ENCODE peak calls at places on chromosomes 1 and 21, in ten cellular contexts. One of them, this sample, is unnamed.

GRCh38 chr21:32687946-32688345 is 39.9 kb downstream of the SYNJ1 start:
- DNase-seq in heart left ventricle: no peak
- DNase-seq in A549: no peak
- DNase-seq in esophagus muscularis mucosa: no peak
- DNase-seq in tibial nerve: no peak
- DNase-seq in prostate gland: no peak
- DNase-seq in transverse colon: no peak
- DNase-seq in K562: peak
- DNase-seq in suprapubic skin: no peak
- DNase-seq in stomach: no peak
- DNase-seq in this sample: no peak

GRCh38 chr1:201481761-201482493 is 12.9 kb upstream of the PHLDA3 start:
- DNase-seq in heart left ventricle: peak
- DNase-seq in A549: peak
- DNase-seq in esophagus muscularis mucosa: peak
- DNase-seq in tibial nerve: peak
- DNase-seq in prostate gland: peak
- DNase-seq in transverse colon: peak
- DNase-seq in K562: peak
- DNase-seq in suprapubic skin: peak
- DNase-seq in stomach: peak
- DNase-seq in this sample: peak

GRCh38 chr1:145906954-145907755 is 2.7 kb downstream of the ITGA10 start:
- DNase-seq in heart left ventricle: no peak
- DNase-seq in A549: no peak
- DNase-seq in esophagus muscularis mucosa: no peak
- DNase-seq in tibial nerve: no peak
- DNase-seq in prostate gland: no peak
- DNase-seq in transverse colon: no peak
- DNase-seq in K562: no peak
- DNase-seq in suprapubic skin: no peak
- DNase-seq in stomach: no peak
- DNase-seq in this sample: no peak

GRCh38 chr1:224114787-224115175 is 870 bp downstream of the FBXO28 start:
- DNase-seq in heart left ventricle: no peak
- DNase-seq in A549: no peak
- DNase-seq in esophagus muscularis mucosa: no peak
- DNase-seq in tibial nerve: no peak
- DNase-seq in prostate gland: no peak
- DNase-seq in transverse colon: no peak
- DNase-seq in K562: no peak
- DNase-seq in suprapubic skin: no peak
- DNase-seq in stomach: no peak
- DNase-seq in this sample: no peak

GRCh38 chr1:211135342-211135950 is 1.5 kb upstream of the KCNH1 start:
- DNase-seq in heart left ventricle: no peak
- DNase-seq in A549: peak
- DNase-seq in esophagus muscularis mucosa: no peak
- DNase-seq in tibial nerve: no peak
- DNase-seq in prostate gland: no peak
- DNase-seq in transverse colon: no peak
- DNase-seq in K562: peak
- DNase-seq in suprapubic skin: no peak
- DNase-seq in stomach: no peak
- DNase-seq in this sample: peak

GRCh38 chr1:8976896-8977295 is 31.2 kb downstream of the CA6 start:
- DNase-seq in heart left ventricle: no peak
- DNase-seq in A549: no peak
- DNase-seq in esophagus muscularis mucosa: no peak
- DNase-seq in tibial nerve: no peak
- DNase-seq in prostate gland: no peak
- DNase-seq in transverse colon: peak
- DNase-seq in K562: no peak
- DNase-seq in suprapubic skin: no peak
- DNase-seq in stomach: no peak
- DNase-seq in this sample: no peak

GRCh38 chr1:213192026-213192425 is 141.0 kb downstream of the RPS6KC1 start:
- DNase-seq in heart left ventricle: no peak
- DNase-seq in A549: no peak
- DNase-seq in esophagus muscularis mucosa: no peak
- DNase-seq in tibial nerve: no peak
- DNase-seq in prostate gland: no peak
- DNase-seq in transverse colon: no peak
- DNase-seq in K562: no peak
- DNase-seq in suprapubic skin: no peak
- DNase-seq in stomach: no peak
- DNase-seq in this sample: no peak

GRCh38 chr1:230070321-230071208 is 3.5 kb downstream of the GALNT2 start:
- DNase-seq in heart left ventricle: no peak
- DNase-seq in A549: no peak
- DNase-seq in esophagus muscularis mucosa: no peak
- DNase-seq in tibial nerve: no peak
- DNase-seq in prostate gland: no peak
- DNase-seq in transverse colon: no peak
- DNase-seq in K562: no peak
- DNase-seq in suprapubic skin: no peak
- DNase-seq in stomach: no peak
- DNase-seq in this sample: no peak

GRCh38 chr1:88740784-88741183 is 56.7 kb downstream of the PKN2 start:
- DNase-seq in heart left ventricle: no peak
- DNase-seq in A549: no peak
- DNase-seq in esophagus muscularis mucosa: no peak
- DNase-seq in tibial nerve: no peak
- DNase-seq in prostate gland: no peak
- DNase-seq in transverse colon: no peak
- DNase-seq in K562: no peak
- DNase-seq in suprapubic skin: no peak
- DNase-seq in stomach: no peak
- DNase-seq in this sample: no peak

GRCh38 chr1:64425521-64425920 is 44.4 kb upstream of the CACHD1 start:
- DNase-seq in heart left ventricle: no peak
- DNase-seq in A549: no peak
- DNase-seq in esophagus muscularis mucosa: no peak
- DNase-seq in tibial nerve: no peak
- DNase-seq in prostate gland: no peak
- DNase-seq in transverse colon: no peak
- DNase-seq in K562: no peak
- DNase-seq in suprapubic skin: no peak
- DNase-seq in stomach: no peak
- DNase-seq in this sample: no peak

DNA sequence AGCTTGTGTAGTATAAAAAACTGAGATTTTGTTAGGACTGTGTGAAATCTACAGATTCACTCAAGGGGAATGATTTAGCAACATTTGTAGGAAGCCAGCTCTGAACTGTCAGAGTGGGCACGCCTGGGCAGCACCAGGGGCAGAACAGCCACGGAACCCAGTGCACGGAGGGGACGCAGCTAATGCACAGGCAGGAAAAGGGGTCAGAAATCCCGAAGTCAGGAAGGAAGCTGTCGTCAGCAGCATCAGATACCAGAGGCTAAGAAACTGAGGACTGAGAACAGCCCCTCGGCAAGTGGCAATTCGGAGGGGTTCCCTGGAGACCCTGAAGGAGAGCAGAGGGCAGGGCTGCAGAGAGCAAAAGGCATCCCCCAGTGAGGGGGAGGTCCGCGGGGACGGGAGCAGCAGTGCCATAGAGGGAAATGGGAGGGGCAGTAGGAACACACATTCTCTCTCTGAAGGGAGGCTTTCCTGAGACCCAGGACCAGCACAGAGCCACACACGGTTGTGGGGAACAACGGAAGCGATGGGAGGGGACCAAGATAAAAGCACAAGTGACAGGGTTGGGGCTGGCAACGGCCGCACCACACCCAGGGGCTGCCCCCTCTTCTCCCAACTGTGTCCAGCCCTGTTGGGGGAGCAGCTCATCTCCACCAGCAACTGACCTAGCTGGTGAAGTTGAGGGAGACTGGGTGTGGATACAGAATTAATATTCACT is 12.7 kb downstream of the UBE2J2 start:
- DNase-seq in heart left ventricle: no peak
- DNase-seq in A549: no peak
- DNase-seq in esophagus muscularis mucosa: no peak
- DNase-seq in tibial nerve: no peak
- DNase-seq in prostate gland: no peak
- DNase-seq in transverse colon: no peak
- DNase-seq in K562: no peak
- DNase-seq in suprapubic skin: no peak
- DNase-seq in stomach: no peak
- DNase-seq in this sample: no peak
- TF ChIP-seq POLR2A in heart left ventricle: no peak
- TF ChIP-seq POLR2A in A549: no peak
- TF ChIP-seq POLR2A in esophagus muscularis mucosa: no peak
- TF ChIP-seq POLR2A in tibial nerve: no peak
- TF ChIP-seq POLR2A in prostate gland: no peak
- TF ChIP-seq POLR2A in transverse colon: no peak
- TF ChIP-seq POLR2A in K562: no peak
- TF ChIP-seq POLR2A in suprapubic skin: no peak
- TF ChIP-seq POLR2A in stomach: no peak
- TF ChIP-seq POLR2A in this sample: no peak

GRCh38 chr1:35768350-35769187 is 1.2 kb downstream of the CLSPN start:
- DNase-seq in heart left ventricle: no peak
- DNase-seq in A549: peak
- DNase-seq in esophagus muscularis mucosa: no peak
- DNase-seq in tibial nerve: no peak
- DNase-seq in prostate gland: no peak
- DNase-seq in transverse colon: no peak
- DNase-seq in K562: peak
- DNase-seq in suprapubic skin: no peak
- DNase-seq in stomach: no peak
- DNase-seq in this sample: no peak

GRCh38 chr1:35773711-35774110 is 3.9 kb upstream of the CLSPN start:
- DNase-seq in heart left ventricle: no peak
- DNase-seq in A549: no peak
- DNase-seq in esophagus muscularis mucosa: no peak
- DNase-seq in tibial nerve: no peak
- DNase-seq in prostate gland: no peak
- DNase-seq in transverse colon: no peak
- DNase-seq in K562: no peak
- DNase-seq in suprapubic skin: no peak
- DNase-seq in stomach: no peak
- DNase-seq in this sample: no peak

GRCh38 chr1:35764283-35764682 is 5.5 kb downstream of the CLSPN start:
- DNase-seq in heart left ventricle: no peak
- DNase-seq in A549: no peak
- DNase-seq in esophagus muscularis mucosa: no peak
- DNase-seq in tibial nerve: no peak
- DNase-seq in prostate gland: no peak
- DNase-seq in transverse colon: no peak
- DNase-seq in K562: no peak
- DNase-seq in suprapubic skin: no peak
- DNase-seq in stomach: no peak
- DNase-seq in this sample: no peak

GRCh38 chr1:35769759-35770446 is at the start of gene CLSPN:
- DNase-seq in heart left ventricle: peak
- DNase-seq in A549: peak
- DNase-seq in esophagus muscularis mucosa: peak
- DNase-seq in tibial nerve: peak
- DNase-seq in prostate gland: peak
- DNase-seq in transverse colon: peak
- DNase-seq in K562: peak
- DNase-seq in suprapubic skin: peak
- DNase-seq in stomach: peak
- DNase-seq in this sample: peak

GRCh38 chr1:35769188-35769758 is 505 bp downstream of the CLSPN start:
- DNase-seq in heart left ventricle: peak
- DNase-seq in A549: peak
- DNase-seq in esophagus muscularis mucosa: peak
- DNase-seq in tibial nerve: peak
- DNase-seq in prostate gland: peak
- DNase-seq in transverse colon: peak
- DNase-seq in K562: peak
- DNase-seq in suprapubic skin: peak
- DNase-seq in stomach: peak
- DNase-seq in this sample: peak
- TF ChIP-seq POLR2A in heart left ventricle: peak
- TF ChIP-seq POLR2A in A549: peak
- TF ChIP-seq POLR2A in esophagus muscularis mucosa: no peak
- TF ChIP-seq POLR2A in tibial nerve: no peak
- TF ChIP-seq POLR2A in prostate gland: peak
- TF ChIP-seq POLR2A in transverse colon: peak
- TF ChIP-seq POLR2A in K562: no peak
- TF ChIP-seq POLR2A in suprapubic skin: no peak
- TF ChIP-seq POLR2A in stomach: no peak
- TF ChIP-seq POLR2A in this sample: peak

DNA sequence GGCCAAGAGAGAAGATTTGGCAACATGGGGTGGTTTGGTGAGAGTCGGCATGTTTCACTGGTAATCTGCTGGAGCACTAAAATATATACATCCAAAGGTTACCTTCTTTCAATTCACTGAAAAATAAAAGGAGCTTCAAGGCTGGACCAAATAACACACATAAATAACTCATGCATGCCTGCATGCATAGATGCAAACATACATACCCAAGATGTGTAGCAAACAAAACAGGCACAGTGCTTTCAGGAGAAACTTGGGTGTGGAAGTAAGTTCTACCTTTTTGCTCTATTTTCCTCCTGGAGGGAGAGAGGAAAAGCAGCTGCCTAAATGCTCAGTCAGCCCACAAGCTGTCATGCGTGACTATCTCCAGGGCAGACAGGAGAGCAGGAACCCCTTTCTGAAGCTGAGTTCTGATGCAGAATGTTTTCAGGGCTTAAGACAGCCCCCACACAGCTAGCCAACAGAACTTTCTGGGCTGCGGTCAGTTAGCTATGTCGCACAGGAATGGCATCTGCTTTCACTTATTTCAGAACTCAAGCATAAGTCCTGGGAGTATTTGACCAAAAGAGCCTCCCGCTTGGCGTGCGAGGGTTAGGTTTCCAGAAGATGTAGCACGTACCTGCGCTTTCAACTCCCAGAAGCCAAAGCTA is 166.2 kb downstream of the TOMM20 start:
- DNase-seq in heart left ventricle: peak
- DNase-seq in A549: peak
- DNase-seq in esophagus muscularis mucosa: no peak
- DNase-seq in tibial nerve: peak
- DNase-seq in prostate gland: no peak
- DNase-seq in transverse colon: no peak
- DNase-seq in K562: peak
- DNase-seq in suprapubic skin: peak
- DNase-seq in stomach: no peak
- DNase-seq in this sample: peak
- TF ChIP-seq POLR2A in heart left ventricle: no peak
- TF ChIP-seq POLR2A in A549: no peak
- TF ChIP-seq POLR2A in esophagus muscularis mucosa: no peak
- TF ChIP-seq POLR2A in tibial nerve: no peak
- TF ChIP-seq POLR2A in prostate gland: no peak
- TF ChIP-seq POLR2A in transverse colon: no peak
- TF ChIP-seq POLR2A in K562: no peak
- TF ChIP-seq POLR2A in suprapubic skin: no peak
- TF ChIP-seq POLR2A in stomach: no peak
- TF ChIP-seq POLR2A in this sample: no peak

DNA sequence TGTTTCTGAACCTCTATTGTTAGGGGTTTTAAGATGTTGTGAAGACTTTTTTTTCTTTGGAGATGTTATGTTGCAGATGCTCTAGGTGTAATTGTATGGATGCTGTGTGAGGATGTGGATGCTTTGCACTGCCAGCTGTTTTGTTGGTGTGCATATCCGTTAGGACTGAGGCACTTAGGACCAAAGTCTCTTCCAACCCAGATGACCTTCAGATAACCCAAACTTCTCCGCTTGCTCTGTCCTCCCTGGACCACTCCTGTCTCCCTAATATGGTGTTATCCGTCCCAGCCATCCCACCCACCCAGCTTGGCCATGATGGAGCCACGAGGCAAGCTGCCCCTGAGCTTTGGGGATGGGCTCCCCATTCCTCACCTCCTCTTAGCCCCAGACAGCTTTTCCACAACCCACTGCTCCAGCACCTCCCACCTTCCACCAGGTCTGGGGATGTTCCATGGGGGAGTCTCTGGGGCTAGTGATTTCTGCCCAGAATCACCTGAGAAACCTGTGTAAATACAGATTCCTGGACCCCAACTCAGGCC is 5.1 kb upstream of the LEFTY2 start:
- DNase-seq in heart left ventricle: no peak
- DNase-seq in A549: no peak
- DNase-seq in esophagus muscularis mucosa: no peak
- DNase-seq in tibial nerve: no peak
- DNase-seq in prostate gland: no peak
- DNase-seq in transverse colon: no peak
- DNase-seq in K562: no peak
- DNase-seq in suprapubic skin: no peak
- DNase-seq in stomach: no peak
- DNase-seq in this sample: no peak
- TF ChIP-seq POLR2A in heart left ventricle: no peak
- TF ChIP-seq POLR2A in A549: no peak
- TF ChIP-seq POLR2A in esophagus muscularis mucosa: no peak
- TF ChIP-seq POLR2A in tibial nerve: no peak
- TF ChIP-seq POLR2A in prostate gland: no peak
- TF ChIP-seq POLR2A in transverse colon: no peak
- TF ChIP-seq POLR2A in K562: no peak
- TF ChIP-seq POLR2A in suprapubic skin: no peak
- TF ChIP-seq POLR2A in stomach: no peak
- TF ChIP-seq POLR2A in this sample: no peak

This sample was measured in H54.